ENCODE peak calls at places on chromosomes 12 and 14, in nine cellular contexts. L is LNCaP clone FGC; N is AG04449; V is HepG2; X is endothelial cell; M is adrenal gland; A is brain microvascular endothelial cell; G is RWPE1; T is CD8-positive, alpha-beta T cell. Y is an unnamed sample.

GRCh38 chr12:12726543-12727093 is 9.4 kb downstream of the CDKN1B start:
- DNase-seq in L (no peak), N (no peak), V (no peak), X (no peak), M (peak), A (peak), G (no peak), T (no peak), Y (no peak)

GRCh38 chr14:67573268-67574010 is 26.6 kb downstream of the PIGH start:
- DNase-seq in L (no peak), N (no peak), V (no peak), X (no peak), M (no peak), A (no peak), G (no peak), T (no peak), Y (no peak)

GRCh38 chr14:64279719-64280668 is 14.2 kb downstream of the ESR2 start:
- DNase-seq in L (no peak), N (no peak), V (no peak), X (no peak), M (no peak), A (peak), G (no peak), T (no peak), Y (no peak)

GRCh38 chr14:105377555-105378182 is 20.7 kb upstream of the TEX22 start:
- DNase-seq in L (no peak), N (no peak), V (no peak), X (no peak), M (no peak), A (no peak), G (no peak), T (no peak), Y (no peak)

GRCh38 chr12:53289891-53290290 is 5.5 kb upstream of the PFDN5 start:
- DNase-seq in L (no peak), N (no peak), V (no peak), X (no peak), M (no peak), A (no peak), G (no peak), T (no peak), Y (no peak)

GRCh38 chr12:122021822-122022392 is at the start of gene BCL7A:
- DNase-seq in L (no peak), N (no peak), V (peak), X (peak), M (peak), A (peak), G (peak), T (peak), Y (peak)

GRCh38 chr14:58014778-58015177 is 137.2 kb downstream of the ARMH4 start:
- DNase-seq in L (no peak), N (no peak), V (no peak), X (no peak), M (no peak), A (no peak), G (no peak), T (no peak), Y (no peak)

GRCh38 chr12:75909714-75910451 is 121.7 kb downstream of the PHLDA1 start:
- DNase-seq in L (no peak), N (no peak), V (peak), X (no peak), M (no peak), A (no peak), G (no peak), T (no peak), Y (no peak)

GRCh38 chr14:24351517-24351916 is 11.7 kb upstream of the RIPK3 start:
- DNase-seq in L (no peak), N (no peak), V (no peak), X (no peak), M (no peak), A (no peak), G (no peak), T (no peak), Y (no peak)

GRCh38 chr14:103186241-103186835 is 63.1 kb downstream of the TNFAIP2 start:
- DNase-seq in L (no peak), N (no peak), V (no peak), X (no peak), M (no peak), A (no peak), G (no peak), T (no peak), Y (no peak)

GRCh38 chr14:96626916-96627315 is 124.7 kb downstream of the PAPOLA start:
- DNase-seq in L (no peak), N (no peak), V (no peak), X (no peak), M (peak), A (no peak), G (no peak), T (no peak), Y (no peak)

GRCh38 chr12:19397534-19397933 is 41.8 kb upstream of the AEBP2 start:
- DNase-seq in L (no peak), N (no peak), V (no peak), X (no peak), M (no peak), A (no peak), G (peak), T (no peak), Y (no peak)

GRCh38 chr14:21526672-21527319 is 650 bp upstream of the SALL2 start:
- DNase-seq in L (no peak), N (no peak), V (no peak), X (peak), M (no peak), A (no peak), G (no peak), T (no peak), Y (no peak)

GRCh38 chr12:133130038-133130807 is at the start of the genes ZNF10 and ZNF891:
- DNase-seq in L (peak), N (peak), V (peak), X (peak), M (peak), A (peak), G (peak), T (peak), Y (peak)

GRCh38 chr14:74574706-74575105 is 37.3 kb downstream of the LTBP2 start:
- DNase-seq in L (no peak), N (no peak), V (no peak), X (no peak), M (no peak), A (no peak), G (no peak), T (no peak), Y (no peak)

GRCh38 chr12:46159239-46159901 is 109.5 kb downstream of the SLC38A1 start:
- DNase-seq in L (no peak), N (no peak), V (no peak), X (no peak), M (no peak), A (no peak), G (no peak), T (no peak), Y (no peak)

GRCh38 chr12:76764856-76765255 is 941 bp downstream of the ZDHHC17 start:
- DNase-seq in L (no peak), N (no peak), V (peak), X (no peak), M (no peak), A (peak), G (peak), T (no peak), Y (no peak)

GRCh38 chr12:54341901-54342300 is 17.0 kb downstream of the COPZ1 start:
- DNase-seq in L (no peak), N (no peak), V (no peak), X (no peak), M (no peak), A (no peak), G (no peak), T (no peak), Y (no peak)

GRCh38 chr12:52307836-52308806 is 13.1 kb downstream of the KRT83 start:
- DNase-seq in L (no peak), N (no peak), V (no peak), X (peak), M (no peak), A (peak), G (peak), T (peak), Y (no peak)

GRCh38 chr12:47378222-47378582 is 298.4 kb upstream of the AMIGO2 start:
- DNase-seq in L (no peak), N (no peak), V (no peak), X (no peak), M (no peak), A (no peak), G (no peak), T (no peak), Y (no peak)

GRCh38 chr12:59973515-59973914 is 377.7 kb downstream of the SLC16A7 start:
- DNase-seq in L (no peak), N (peak), V (no peak), X (no peak), M (no peak), A (no peak), G (peak), T (no peak), Y (no peak)

GRCh38 chr14:89304972-89305703 is 111.9 kb downstream of the FOXN3 start:
- DNase-seq in L (peak), N (no peak), V (no peak), X (no peak), M (peak), A (peak), G (no peak), T (no peak), Y (peak)

GRCh38 chr12:56635539-56636117 is 5.5 kb upstream of the BAZ2A start:
- DNase-seq in L (no peak), N (no peak), V (no peak), X (no peak), M (no peak), A (no peak), G (peak), T (peak), Y (no peak)

GRCh38 chr14:53542692-53543091 is 389.6 kb upstream of the DDHD1 start:
- DNase-seq in L (no peak), N (no peak), V (peak), X (peak), M (peak), A (peak), G (no peak), T (no peak), Y (no peak)

GRCh38 chr12:1799068-1799881 is 21.1 kb upstream of the LRTM2 start:
- DNase-seq in L (no peak), N (no peak), V (no peak), X (no peak), M (peak), A (no peak), G (no peak), T (no peak), Y (no peak)

GRCh38 chr12:1799882-1800645 is 20.3 kb upstream of the LRTM2 start:
- DNase-seq in L (no peak), N (no peak), V (no peak), X (no peak), M (no peak), A (no peak), G (no peak), T (no peak), Y (no peak)

GRCh38 chr12:1801285-1801975 is 18.9 kb upstream of the LRTM2 start:
- DNase-seq in L (no peak), N (no peak), V (no peak), X (no peak), M (no peak), A (no peak), G (no peak), T (no peak), Y (no peak)

GRCh38 chr12:1798734-1799067 is 21.7 kb upstream of the LRTM2 start:
- DNase-seq in L (no peak), N (no peak), V (no peak), X (no peak), M (no peak), A (no peak), G (no peak), T (no peak), Y (no peak)

DNA sequence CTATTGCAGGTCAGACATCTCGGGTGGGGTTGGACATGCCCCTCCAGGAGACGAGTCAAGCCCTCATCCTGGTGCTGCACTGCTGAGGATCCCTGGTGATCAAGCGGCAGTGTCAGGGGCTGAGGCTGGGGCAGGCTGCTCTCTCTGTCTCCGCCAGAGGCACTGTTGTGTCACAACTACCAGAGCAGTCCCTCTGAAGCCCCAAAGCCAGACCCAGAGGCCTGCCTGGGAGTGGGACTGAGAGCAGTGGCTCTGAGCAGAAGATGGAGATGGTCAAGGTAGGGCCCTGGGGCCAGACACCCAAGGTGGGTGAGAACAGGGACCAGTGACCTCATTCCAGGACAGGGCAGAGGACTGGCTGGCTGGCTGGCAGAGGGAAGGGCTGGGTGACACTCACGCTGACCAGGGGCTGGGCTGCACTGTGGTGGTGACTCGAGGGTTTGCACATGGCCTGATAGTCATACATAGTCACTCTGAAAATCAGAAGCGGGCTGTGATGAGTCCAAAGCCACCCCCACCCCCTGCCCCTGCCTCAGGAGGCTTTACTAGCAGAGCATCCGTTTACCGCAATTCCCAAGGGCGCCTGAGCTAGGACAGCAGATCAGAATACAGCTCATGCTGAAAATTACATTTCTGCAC is 19.6 kb upstream of the LRTM2 start:
- DNase-seq in L (no peak), N (no peak), V (peak), X (peak), M (peak), A (peak), G (no peak), T (peak), Y (no peak)
- TF ChIP-seq CTCF in L (peak), N (peak), V (peak), X (no peak), M (no peak), A (peak), G (no peak), T (no peak), Y (peak)

GRCh38 chr12:18153826-18154225 is 63.8 kb upstream of the RERGL start:
- DNase-seq in L (no peak), N (no peak), V (no peak), X (no peak), M (no peak), A (no peak), G (no peak), T (no peak), Y (no peak)

GRCh38 chr12:18160901-18161300 is 70.9 kb upstream of the RERGL start:
- DNase-seq in L (no peak), N (no peak), V (no peak), X (no peak), M (no peak), A (no peak), G (no peak), T (no peak), Y (no peak)

GRCh38 chr12:18158774-18159557 is 69.0 kb upstream of the RERGL start:
- DNase-seq in L (no peak), N (no peak), V (peak), X (peak), M (peak), A (peak), G (no peak), T (peak), Y (no peak)
- TF ChIP-seq CTCF in L (peak), N (peak), V (peak), X (peak), M (peak), A (peak), G (peak), T (peak), Y (peak)

GRCh38 chr12:66902020-66902419 is 223.1 kb upstream of the GRIP1 start:
- DNase-seq in L (no peak), N (no peak), V (no peak), X (no peak), M (no peak), A (no peak), G (no peak), T (no peak), Y (no peak)

GRCh38 chr12:66905201-66905600 is 226.3 kb upstream of the GRIP1 start:
- DNase-seq in L (no peak), N (no peak), V (no peak), X (no peak), M (no peak), A (no peak), G (peak), T (no peak), Y (no peak)

GRCh38 chr12:66900616-66901015 is 221.7 kb upstream of the GRIP1 start:
- DNase-seq in L (no peak), N (no peak), V (no peak), X (no peak), M (no peak), A (no peak), G (no peak), T (no peak), Y (no peak)

GRCh38 chr12:66901136-66901932 is 222.5 kb upstream of the GRIP1 start:
- DNase-seq in L (no peak), N (no peak), V (no peak), X (no peak), M (no peak), A (no peak), G (no peak), T (no peak), Y (no peak)

GRCh38 chr12:66903782-66904396 is 225.0 kb upstream of the GRIP1 start:
- DNase-seq in L (no peak), N (no peak), V (no peak), X (no peak), M (no peak), A (no peak), G (peak), T (no peak), Y (no peak)
- TF ChIP-seq CTCF in L (peak), N (no peak), V (no peak), X (no peak), M (no peak), A (no peak), G (no peak), T (no peak), Y (no peak)

DNA sequence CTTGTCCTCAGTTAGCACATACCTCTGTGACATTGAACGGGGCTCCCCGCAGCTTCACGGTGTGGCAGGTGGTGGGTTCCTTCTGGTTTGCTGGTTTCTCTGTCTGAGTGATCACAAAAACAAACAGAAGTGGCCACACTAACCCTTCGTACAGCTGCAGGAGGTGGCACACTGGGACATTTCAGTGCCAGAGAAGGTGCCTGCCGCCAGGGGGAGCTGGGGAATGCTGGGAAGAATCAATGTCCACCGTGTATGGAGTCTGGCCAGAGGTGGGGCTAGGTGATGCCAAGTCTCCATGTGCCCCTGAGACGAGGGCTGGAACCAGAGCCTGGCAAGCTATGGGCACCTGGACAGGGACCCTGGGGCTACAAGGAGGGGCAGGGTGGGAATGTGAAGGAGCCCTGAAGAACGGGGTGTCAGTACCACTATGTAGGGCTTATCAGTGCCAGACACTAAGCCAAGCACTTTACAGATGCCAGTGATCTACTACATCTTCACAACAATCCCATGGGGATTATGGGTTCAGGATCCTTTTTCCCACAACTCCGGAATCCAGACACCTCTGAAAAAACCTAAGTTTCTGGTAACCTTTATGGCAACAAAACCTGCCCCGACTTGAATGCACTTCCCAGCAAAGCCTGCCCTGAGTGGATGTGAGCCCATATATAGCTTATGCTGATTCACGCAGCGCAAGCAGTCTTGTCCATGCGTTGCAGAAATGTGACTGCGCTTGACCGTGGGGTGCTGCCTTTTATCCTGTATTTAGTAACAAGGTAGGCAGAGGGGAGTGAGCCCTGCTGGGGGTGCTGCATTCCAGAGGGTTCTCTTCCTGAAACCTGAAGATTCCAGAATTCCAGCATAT is 10.8 kb downstream of the RBM19 start:
- DNase-seq in L (no peak), N (no peak), V (peak), X (peak), M (no peak), A (peak), G (peak), T (no peak), Y (no peak)
- TF ChIP-seq CTCF in L (peak), N (peak), V (peak), X (peak), M (no peak), A (peak), G (peak), T (no peak), Y (peak)

GRCh38 chr12:68899251-68899771 is 33.7 kb downstream of the CPM start:
- DNase-seq in L (peak), N (peak), V (peak), X (no peak), M (peak), A (peak), G (peak), T (no peak), Y (no peak)
- TF ChIP-seq CTCF in L (peak), N (peak), V (peak), X (no peak), M (peak), A (peak), G (no peak), T (no peak), Y (peak)

DNA sequence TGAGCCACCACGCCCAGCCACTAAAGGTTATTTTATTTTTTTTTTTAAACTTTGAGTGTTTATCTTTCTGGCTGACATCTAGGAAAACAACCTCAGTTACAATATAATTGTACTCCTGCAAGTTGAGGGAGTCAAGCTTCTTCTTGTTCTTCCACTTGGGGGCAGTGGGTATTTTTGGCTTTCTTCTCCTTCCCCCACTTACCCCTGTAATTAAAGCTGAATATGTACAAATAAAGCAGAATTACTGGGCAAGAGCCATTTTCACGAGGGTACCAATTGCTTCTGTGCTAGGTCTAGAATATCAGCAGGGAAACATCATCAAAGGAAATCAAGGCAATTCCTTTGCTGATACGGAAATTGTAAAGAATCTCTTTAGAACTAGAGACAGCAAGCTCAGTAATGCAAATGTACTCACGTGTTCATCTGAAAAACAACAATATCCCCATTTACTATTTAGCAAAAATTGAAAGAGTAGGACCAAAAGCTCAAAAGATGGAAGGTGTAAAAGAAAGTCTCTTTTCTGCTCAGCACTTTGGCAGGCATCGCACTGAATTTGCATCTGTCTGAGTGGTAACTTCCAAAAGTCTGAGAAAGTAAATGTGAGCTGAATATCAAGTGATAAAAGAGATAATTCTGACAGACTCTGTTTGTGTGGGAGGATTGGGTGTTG is 72.8 kb downstream of the TAOK3 start:
- DNase-seq in L (no peak), N (no peak), V (no peak), X (no peak), M (no peak), A (no peak), G (no peak), T (no peak), Y (no peak)
- TF ChIP-seq CTCF in L (no peak), N (no peak), V (no peak), X (no peak), M (no peak), A (no peak), G (no peak), T (no peak), Y (peak)

GRCh38 chr12:125346361-125346760 is 281.1 kb downstream of the AACS start:
- DNase-seq in L (no peak), N (no peak), V (no peak), X (no peak), M (no peak), A (no peak), G (no peak), T (no peak), Y (no peak)
- TF ChIP-seq CTCF in L (peak), N (no peak), V (peak), X (no peak), M (no peak), A (no peak), G (no peak), T (no peak), Y (no peak)

GRCh38 chr12:26832817-26833691 is at the start of gene ITPR2:
- DNase-seq in L (peak), N (no peak), V (peak), X (peak), M (peak), A (peak), G (peak), T (peak), Y (no peak)
- TF ChIP-seq CTCF in L (peak), N (no peak), V (peak), X (no peak), M (no peak), A (no peak), G (peak), T (no peak), Y (peak)

Y was measured in AG04450.